ENCODE peak calls at places on chromosomes 2 and 18, in eight cellular contexts. V is left ventricle myocardium inferior, W is heart left ventricle, Q is neural crest cell, K is type B pancreatic cell, L is brain microvascular endothelial cell, B is PC-9, E is MCF 10A. O is an unnamed sample.

GRCh38 chr2:127174977-127175376 is 45.1 kb downstream of the CYP27C1 start:
- DNase-seq in V (peak; percentile 28), K (no peak), Q (no peak), W (peak; percentile 53), E (peak; percentile 18), L (no peak), B (no peak), O (no peak)

GRCh38 chr2:235554385-235554784 is 60.5 kb downstream of the AGAP1 start:
- DNase-seq in E (no peak), V (no peak), K (no peak), L (no peak), Q (no peak), B (no peak), W (no peak), O (no peak)

GRCh38 chr18:37219257-37219656 is 346.3 kb downstream of the CELF4 start:
- DNase-seq in W (no peak), L (no peak), K (no peak), V (no peak), B (no peak), E (no peak), Q (no peak), O (no peak)

GRCh38 chr2:112724611-112725525 is 4.0 kb downstream of the NT5DC4 start:
- DNase-seq in W (no peak), L (no peak), B (no peak), E (peak; percentile 33), Q (no peak), K (no peak), V (no peak), O (no peak)

GRCh38 chr2:98870516-98871158 is 65.4 kb downstream of the CRACDL start:
- DNase-seq in W (no peak), B (no peak), L (no peak), E (no peak), V (no peak), K (no peak), Q (no peak), O (peak; percentile 80)

GRCh38 chr2:221124542-221125235 is 447.4 kb downstream of the EPHA4 start:
- DNase-seq in K (no peak), Q (no peak), E (peak; percentile 95), V (no peak), L (no peak), B (peak; percentile 45), W (peak; percentile 34), O (no peak)

GRCh38 chr2:3745901-3746300 is 42.5 kb downstream of the DCDC2C start:
- DNase-seq in Q (no peak), V (no peak), K (no peak), B (no peak), E (no peak), W (no peak), L (no peak), O (peak; percentile 76)

GRCh38 chr2:69733338-69734039 is 8.4 kb upstream of the ANXA4 start:
- DNase-seq in L (no peak), V (no peak), K (no peak), E (no peak), B (no peak), Q (no peak), W (no peak), O (no peak)

GRCh38 chr18:28095041-28095440 is 81.9 kb downstream of the CDH2 start:
- DNase-seq in W (no peak), L (peak; percentile 58), K (no peak), V (no peak), B (no peak), E (no peak), Q (no peak), O (no peak)

GRCh38 chr2:43199492-43200481 is 26.6 kb downstream of the ZFP36L2 start:
- DNase-seq in Q (no peak), E (peak; percentile 70), W (no peak), K (no peak), L (no peak), V (no peak), B (peak; percentile 98), O (no peak)

GRCh38 chr18:63237911-63238710 is 81.5 kb downstream of the BCL2 start:
- DNase-seq in B (peak; percentile 86), L (peak; percentile 88), W (peak; percentile 52), E (peak; percentile 75), V (no peak), Q (peak; percentile 8), K (no peak), O (no peak)

GRCh38 chr18:59540356-59540755 is 156.9 kb downstream of the CCBE1 start:
- DNase-seq in Q (no peak), K (no peak), L (no peak), E (peak; percentile 13), B (no peak), V (no peak), W (no peak), O (no peak)

GRCh38 chr2:161131074-161131680 is 29.1 kb upstream of the TANK start:
- DNase-seq in V (no peak), B (no peak), L (no peak), W (no peak), K (no peak), Q (no peak), E (no peak), O (no peak)

GRCh38 chr2:26576565-26577441 is 64.4 kb downstream of the CIB4 start:
- DNase-seq in B (peak; percentile 47), L (no peak), K (no peak), W (peak; percentile 5), E (peak; percentile 16), Q (no peak), V (no peak), O (no peak)

GRCh38 chr18:49100226-49100968 is 149.6 kb upstream of the SMAD7 start:
- DNase-seq in V (no peak), K (no peak), Q (no peak), B (no peak), E (no peak), L (peak; percentile 62), W (no peak), O (no peak)

GRCh38 chr18:49094979-49095632 is 144.3 kb upstream of the SMAD7 start:
- DNase-seq in Q (no peak), L (peak; percentile 70), B (peak; percentile 52), W (no peak), K (no peak), E (peak; percentile 85), V (no peak), O (no peak)

GRCh38 chr18:49098386-49098785 is 147.6 kb upstream of the SMAD7 start:
- DNase-seq in L (no peak), E (no peak), V (no peak), W (no peak), K (no peak), B (no peak), Q (no peak), O (no peak)

GRCh38 chr18:49094136-49094535 is 143.4 kb upstream of the SMAD7 start:
- DNase-seq in E (no peak), W (no peak), L (peak; percentile 85), V (no peak), B (no peak), K (no peak), Q (no peak), O (no peak)

DNA sequence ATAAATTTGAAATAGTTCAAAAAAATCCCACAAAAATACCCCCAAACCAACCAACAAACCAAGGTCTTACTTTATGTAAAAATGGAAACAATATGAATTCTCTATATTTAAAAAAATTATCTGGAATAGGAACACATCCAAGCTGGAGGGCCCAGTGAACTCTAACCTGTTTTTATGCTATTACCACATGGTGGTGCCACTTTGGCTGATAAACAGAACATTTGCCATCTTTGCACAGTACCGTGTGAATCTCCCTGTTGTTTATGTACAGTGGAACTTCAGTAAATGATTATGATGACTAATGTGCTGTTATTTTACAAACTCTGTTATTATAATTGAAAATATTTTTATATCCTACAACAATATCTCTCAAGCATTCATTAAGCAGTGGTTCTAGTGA is 145.3 kb upstream of the SMAD7 start:
- DNase-seq in Q (no peak), K (no peak), E (peak; percentile 36), L (no peak), W (no peak), V (no peak), B (no peak), O (no peak)
- TF ChIP-seq CTCF in Q (no peak), K (no peak), E (no peak), L (no peak), W (no peak), V (no peak), B (no peak), O (peak; percentile 19)

DNA sequence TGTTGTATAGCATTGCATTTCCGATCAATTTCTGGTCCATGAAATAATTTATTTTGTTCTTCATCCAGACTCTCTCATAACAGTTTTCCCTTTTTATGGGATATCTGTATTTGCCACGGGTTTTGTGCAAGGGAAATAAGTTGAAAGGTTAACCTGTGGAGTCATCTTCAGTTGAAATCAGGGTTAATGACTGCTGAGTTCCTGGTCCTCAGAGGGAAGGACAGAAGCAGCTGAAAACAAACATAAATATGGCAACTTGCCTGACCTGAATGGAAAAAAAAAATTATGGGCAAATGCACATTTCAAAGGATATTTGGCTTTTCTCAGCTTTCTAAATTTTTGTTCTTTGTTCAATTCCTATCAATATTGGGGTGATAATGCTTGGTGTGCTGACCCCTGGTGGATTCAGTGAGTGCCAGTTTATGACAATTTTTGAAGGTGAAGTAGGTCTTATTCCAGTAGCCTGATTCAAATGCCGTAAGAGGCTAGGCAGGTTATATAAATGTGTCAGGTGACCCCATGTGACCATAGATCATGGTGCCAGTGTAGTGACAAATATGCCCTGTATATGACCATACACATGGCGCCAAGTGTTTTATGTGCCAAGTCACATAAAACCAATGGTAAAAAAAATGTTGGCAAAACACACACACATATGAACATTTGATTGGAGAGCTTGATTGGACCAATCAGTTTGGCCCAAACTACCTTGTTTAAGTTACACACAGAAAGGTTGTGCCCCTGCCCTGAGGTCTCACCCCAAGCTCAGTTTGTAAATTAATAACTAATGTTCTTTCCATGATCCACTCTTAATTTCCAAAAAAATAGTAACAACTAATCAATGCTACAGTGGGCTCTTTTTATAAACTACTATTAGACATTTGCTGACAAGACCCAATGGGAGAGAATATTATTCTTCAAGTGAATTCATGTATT is 47.6 kb upstream of the FAM124B start:
- DNase-seq in K (no peak), V (no peak), B (peak; percentile 50), E (peak; percentile 43), Q (no peak), L (peak; percentile 23), W (no peak), O (no peak)
- TF ChIP-seq CTCF in K (peak; percentile 72), V (peak; percentile 66), B (peak; percentile 85), E (peak; percentile 50), Q (peak; percentile 62), L (peak; percentile 77), W (peak; percentile 52), O (peak; percentile 50)

GRCh38 chr2:1147873-1148612 is 197.4 kb downstream of the SNTG2 start:
- DNase-seq in E (no peak), B (no peak), L (no peak), V (no peak), K (no peak), Q (no peak), W (no peak), O (no peak)
- TF ChIP-seq CTCF in E (no peak), B (no peak), L (peak; percentile 18), V (no peak), K (no peak), Q (no peak), W (no peak), O (no peak)

GRCh38 chr2:28527196-28527595 is 31.3 kb downstream of the PLB1 start:
- DNase-seq in V (no peak), L (no peak), K (no peak), E (no peak), B (no peak), W (no peak), Q (no peak), O (no peak)
- TF ChIP-seq CTCF in V (no peak), L (peak; percentile 11), K (no peak), E (no peak), B (no peak), W (no peak), Q (no peak), O (no peak)

O was measured in osteocyte.